ENCODE peak calls at places on chromosome 16, in seven cellular contexts. P is A549, B is neural progenitor cell, I is GM12865, L is foreskin fibroblast, Y is AG04449, O is A673. U is an unnamed sample.

GRCh38 chr16:57279780-57280638 is 4.5 kb downstream of the PLLP start:
- DNase-seq in P (no peak), B (no peak), I (no peak), L (no peak), Y (no peak), O (no peak), U (no peak)

GRCh38 chr16:68790130-68790761 is 53.1 kb upstream of the TANGO6 start:
- DNase-seq in P (peak; percentile 70), B (peak; percentile 20), I (no peak), L (peak; percentile 39), Y (peak; percentile 50), O (no peak), U (peak; percentile 81)

GRCh38 chr16:2498531-2499253 is 15.1 kb upstream of the ATP6V0C start:
- DNase-seq in P (no peak), B (no peak), I (no peak), L (no peak), Y (no peak), O (no peak), U (no peak)

GRCh38 chr16:48462146-48462740 is 77.0 kb upstream of the SIAH1 start:
- DNase-seq in P (peak; percentile 25), B (no peak), I (no peak), L (no peak), Y (no peak), O (no peak), U (no peak)

GRCh38 chr16:31877876-31878642 is 4.5 kb downstream of the ZNF267 start:
- DNase-seq in P (no peak), B (no peak), I (no peak), L (no peak), Y (no peak), O (no peak), U (no peak)

GRCh38 chr16:88681709-88682451 is 4.4 kb downstream of the SNAI3 start:
- DNase-seq in P (no peak), B (no peak), I (peak; percentile 97), L (peak; percentile 41), Y (no peak), O (no peak), U (no peak)

GRCh38 chr16:25260416-25260815 is 2.8 kb upstream of the ZKSCAN2 start:
- DNase-seq in P (no peak), B (no peak), I (no peak), L (no peak), Y (no peak), O (no peak), U (no peak)

GRCh38 chr16:53511403-53512280 is 8.6 kb upstream of the AKTIP start:
- DNase-seq in P (no peak), B (no peak), I (no peak), L (no peak), Y (no peak), O (no peak), U (no peak)

GRCh38 chr16:85686912-85687591 is 1.7 kb downstream of the GINS2 start:
- DNase-seq in P (no peak), B (no peak), I (peak; percentile 47), L (no peak), Y (no peak), O (no peak), U (no peak)

GRCh38 chr16:74748710-74749073 is 25.9 kb downstream of the FA2H start:
- DNase-seq in P (no peak), B (no peak), I (no peak), L (no peak), Y (no peak), O (no peak), U (no peak)

GRCh38 chr16:85448557-85449194 is 164.4 kb upstream of the GSE1 start:
- DNase-seq in P (no peak), B (no peak), I (peak; percentile 29), L (no peak), Y (no peak), O (no peak), U (no peak)

GRCh38 chr16:54489225-54489781 is 202.7 kb upstream of the IRX3 start:
- DNase-seq in P (no peak), B (no peak), I (no peak), L (no peak), Y (no peak), O (no peak), U (no peak)

GRCh38 chr16:63745456-63745855 is 1376.4 kb downstream of the CDH11 start:
- DNase-seq in P (no peak), B (no peak), I (no peak), L (no peak), Y (no peak), O (no peak), U (no peak)

GRCh38 chr16:57394444-57394843 is 10.1 kb upstream of the CCL17 start:
- DNase-seq in P (no peak), B (no peak), I (no peak), L (no peak), Y (no peak), O (no peak), U (no peak)

GRCh38 chr16:88333645-88334516 is 48.9 kb upstream of the ZNF469 start:
- DNase-seq in P (no peak), B (no peak), I (no peak), L (no peak), Y (no peak), O (no peak), U (no peak)

GRCh38 chr16:8675183-8676159 is 1.1 kb downstream of the ABAT start:
- DNase-seq in P (no peak), B (no peak), I (no peak), L (no peak), Y (no peak), O (peak; percentile 29), U (no peak)

GRCh38 chr16:84616515-84616914 is 1.4 kb downstream of the COTL1 start:
- DNase-seq in P (no peak), B (no peak), I (peak; percentile 52), L (peak; percentile 35), Y (no peak), O (no peak), U (no peak)

GRCh38 chr16:9047689-9048301 is 43.6 kb upstream of the HAPSTR1 start:
- DNase-seq in P (peak; percentile 79), B (peak; percentile 40), I (peak; percentile 74), L (peak; percentile 99), Y (peak; percentile 96), O (peak; percentile 97), U (peak; percentile 97)

GRCh38 chr16:11076259-11077018 is 132.1 kb downstream of the CLEC16A start:
- DNase-seq in P (no peak), B (peak; percentile 24), I (peak; percentile 82), L (no peak), Y (no peak), O (peak; percentile 14), U (no peak)

GRCh38 chr16:4097826-4098240 is 18.4 kb downstream of the ADCY9 start:
- DNase-seq in P (no peak), B (no peak), I (no peak), L (no peak), Y (peak; percentile 9), O (no peak), U (no peak)

GRCh38 chr16:86277236-86277635 is 233.1 kb upstream of the FOXF1 start:
- DNase-seq in P (no peak), B (no peak), I (no peak), L (no peak), Y (no peak), O (no peak), U (no peak)

GRCh38 chr16:56279132-56279531 is 87.8 kb downstream of the GNAO1 start:
- DNase-seq in P (no peak), B (no peak), I (peak; percentile 12), L (no peak), Y (no peak), O (no peak), U (no peak)

GRCh38 chr16:50781043-50781442 is 39.2 kb downstream of the CYLD start:
- DNase-seq in P (no peak), B (peak; percentile 63), I (no peak), L (no peak), Y (no peak), O (no peak), U (no peak)
- TF ChIP-seq CTCF in P (no peak), B (peak; percentile 64), I (no peak), L (no peak), Y (no peak), O (peak; percentile 33), U (peak; percentile 23)

GRCh38 chr16:707062-707538 is 1.5 kb upstream of the FBXL16 start:
- DNase-seq in P (no peak), B (no peak), I (no peak), L (no peak), Y (no peak), O (no peak), U (no peak)

GRCh38 chr16:704552-705380 is 835 bp downstream of the FBXL16 start:
- DNase-seq in P (no peak), B (peak; percentile 40), I (no peak), L (no peak), Y (no peak), O (no peak), U (no peak)

GRCh38 chr16:706189-707061 is 824 bp upstream of the FBXL16 start:
- DNase-seq in P (no peak), B (peak; percentile 45), I (no peak), L (no peak), Y (no peak), O (no peak), U (no peak)

GRCh38 chr16:704047-704446 is 1.6 kb downstream of the FBXL16 start:
- DNase-seq in P (no peak), B (no peak), I (no peak), L (no peak), Y (no peak), O (no peak), U (no peak)

DNA sequence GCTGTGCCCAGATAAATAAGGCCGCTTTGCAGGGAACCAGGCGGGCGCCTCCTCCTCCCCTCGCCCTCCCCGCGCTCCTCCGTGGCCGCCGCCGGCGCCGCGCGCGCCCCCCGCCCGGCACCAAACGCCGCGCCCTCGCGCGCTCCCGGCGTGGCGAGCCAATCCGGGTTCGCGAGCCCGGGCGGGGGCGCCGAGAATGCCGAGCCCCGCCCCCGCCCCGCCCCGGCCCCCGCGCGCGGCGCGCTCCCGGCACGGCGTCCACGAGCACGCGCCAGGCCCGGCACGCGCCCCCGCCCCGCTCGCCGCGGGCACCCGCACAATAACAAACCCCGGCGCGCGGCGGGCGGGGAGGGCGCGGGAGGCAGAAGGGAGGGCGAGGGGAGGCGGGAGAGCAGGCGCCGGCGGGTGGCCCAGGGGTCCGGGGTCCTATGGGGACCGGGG is at the start of gene FBXL16:
- DNase-seq in P (no peak), B (peak; percentile 58), I (no peak), L (peak; percentile 63), Y (no peak), O (peak; percentile 73), U (no peak)
- H3K4me3 ChIP-seq in P (peak within 1 kb of the TSS; percentile 59), B (peak within 1 kb of the TSS; percentile 31), I (no peak within 1 kb of the TSS), L (no peak within 1 kb of the TSS), Y (peak within 1 kb of the TSS; percentile 12), O (peak within 1 kb of the TSS; percentile 36), U (no peak within 1 kb of the TSS)

DNA sequence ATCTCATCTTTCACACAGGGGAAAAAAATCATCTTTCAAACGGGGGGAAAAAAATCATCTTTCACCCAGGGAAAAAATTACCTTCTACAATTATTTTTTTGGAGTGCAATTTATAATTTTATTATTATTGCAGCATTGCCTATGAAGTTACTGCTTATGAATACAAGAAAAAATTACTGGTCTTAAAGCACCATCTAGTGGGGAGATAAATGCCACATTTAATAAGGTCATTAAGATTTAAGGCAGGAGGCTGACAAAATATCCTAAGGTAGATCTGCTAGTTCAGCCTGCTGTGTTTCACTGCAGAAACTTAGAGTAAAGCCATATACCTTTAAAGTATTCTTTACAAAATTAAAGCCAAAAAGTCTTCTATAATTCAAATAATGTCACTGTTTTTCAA is 13.7 kb downstream of the SHCBP1 start:
- DNase-seq in P (peak; percentile 26), B (no peak), I (peak; percentile 55), L (peak; percentile 68), Y (peak; percentile 26), O (peak; percentile 54), U (peak; percentile 23)
- TF ChIP-seq CTCF in P (peak; percentile 57), B (peak; percentile 27), I (peak; percentile 14), L (peak; percentile 34), Y (peak; percentile 22), O (peak; percentile 51), U (peak; percentile 35)

GRCh38 chr16:982152-983043 is 828 bp downstream of the SOX8 start:
- DNase-seq in P (no peak), B (peak; percentile 68), I (no peak), L (peak; percentile 45), Y (no peak), O (no peak), U (no peak)
- H3K4me3 ChIP-seq in P (peak overlapping the region; percentile 59), B (peak overlapping the region; percentile 63), I (no peak overlapping the region), L (no peak overlapping the region), Y (no peak overlapping the region), O (peak overlapping the region; percentile 52), U (peak overlapping the region; percentile 58)

U was measured in retinal pigment epithelial cell.